ENCODE peak calls at places on chromosomes 5 and 9, in seven cellular contexts. U, M, R, W, K, L and A are unnamed samples.

GRCh38 chr9:137044502-137045177 is 1.3 kb downstream of the NPDC1 start:
- DNase-seq in U (no peak), M (peak; percentile 36), R (no peak), W (no peak), K (no peak), L (no peak), A (no peak)

GRCh38 chr9:13432914-13433313 is 153.4 kb upstream of the MPDZ start:
- DNase-seq in U (no peak), M (no peak), R (no peak), W (peak; percentile 57), K (no peak), L (no peak), A (no peak)

GRCh38 chr5:138402640-138403039 is 36.2 kb upstream of the REEP2 start:
- DNase-seq in U (no peak), M (no peak), R (peak; percentile 30), W (no peak), K (no peak), L (no peak), A (no peak)

GRCh38 chr9:70021026-70021571 is 22.5 kb upstream of the MAMDC2 start:
- DNase-seq in U (peak; percentile 82), M (peak; percentile 91), R (no peak), W (peak; percentile 95), K (peak; percentile 85), L (no peak), A (peak; percentile 87)

GRCh38 chr5:72702881-72703434 is 113.5 kb upstream of the TNPO1 start:
- DNase-seq in U (no peak), M (no peak), R (no peak), W (no peak), K (no peak), L (no peak), A (no peak)

GRCh38 chr5:103041071-103041676 is 78.8 kb downstream of the GIN1 start:
- DNase-seq in U (peak; percentile 81), M (peak; percentile 62), R (peak; percentile 9), W (peak; percentile 59), K (peak; percentile 80), L (peak; percentile 15), A (peak; percentile 35)

GRCh38 chr9:35903049-35903448 is 3.0 kb upstream of the HRCT1 start:
- DNase-seq in U (peak; percentile 72), M (peak; percentile 64), R (peak; percentile 55), W (peak; percentile 74), K (peak; percentile 72), L (peak; percentile 76), A (peak; percentile 29)

GRCh38 chr5:73170522-73170921 is 2.5 kb upstream of the TMEM174 start:
- DNase-seq in U (peak; percentile 31), M (peak; percentile 53), R (peak; percentile 23), W (peak; percentile 34), K (peak; percentile 35), L (peak; percentile 52), A (no peak)

GRCh38 chr5:52710972-52711596 is 76.6 kb upstream of the ITGA1 start:
- DNase-seq in U (peak; percentile 17), M (peak; percentile 41), R (no peak), W (peak; percentile 54), K (no peak), L (no peak), A (no peak)

GRCh38 chr5:172897691-172898512 is 61.3 kb upstream of the RPL26L1 start:
- DNase-seq in U (peak; percentile 82), M (peak; percentile 95), R (no peak), W (no peak), K (peak; percentile 92), L (no peak), A (no peak)

GRCh38 chr5:120779674-120780073 is 315.6 kb downstream of the PRR16 start:
- DNase-seq in U (peak; percentile 42), M (peak; percentile 80), R (no peak), W (no peak), K (peak; percentile 54), L (no peak), A (no peak)

GRCh38 chr5:132901730-132902129 is 28.3 kb downstream of the LEAP2 start:
- DNase-seq in U (no peak), M (no peak), R (no peak), W (no peak), K (no peak), L (peak; percentile 27), A (no peak)

GRCh38 chr9:4970970-4971641 is 14.0 kb upstream of the JAK2 start:
- DNase-seq in U (no peak), M (no peak), R (peak; percentile 88), W (no peak), K (no peak), L (peak; percentile 37), A (no peak)

GRCh38 chr5:142179776-142180387 is 71.3 kb downstream of the NDFIP1 start:
- DNase-seq in U (no peak), M (no peak), R (no peak), W (no peak), K (no peak), L (no peak), A (no peak)

GRCh38 chr9:124008307-124008854 is 3.2 kb upstream of the LHX2 start:
- DNase-seq in U (no peak), M (no peak), R (no peak), W (peak; percentile 52), K (no peak), L (no peak), A (no peak)

GRCh38 chr5:17118631-17119030 is 98.8 kb upstream of the BASP1 start:
- DNase-seq in U (peak; percentile 89), M (peak; percentile 97), R (peak; percentile 2), W (peak; percentile 98), K (peak; percentile 83), L (no peak), A (peak; percentile 85)

GRCh38 chr5:112479418-112479817 is 60.3 kb upstream of the EPB41L4A start:
- DNase-seq in U (peak; percentile 31), M (peak; percentile 56), R (no peak), W (peak; percentile 94), K (peak; percentile 63), L (no peak), A (peak; percentile 45)